ENCODE peak calls at places on chromosome 17, in four cellular contexts. Q, F, V and H are unnamed samples.

GRCh38 chr17:40341808-40342574 is 22.5 kb downstream of the GJD3 start:
- DNase-seq in Q (peak), V (peak), F (peak), H (peak)

GRCh38 chr17:77308768-77309726 is 168.3 kb downstream of the SEC14L1 start:
- DNase-seq in Q (no peak), F (no peak), V (peak), H (no peak)

GRCh38 chr17:59420901-59421300 is 89.4 kb downstream of the YPEL2 start:
- DNase-seq in V (no peak), Q (no peak), F (no peak), H (no peak)

GRCh38 chr17:22409160-22409751 is 716.9 kb downstream of the KCNJ18 start:
- DNase-seq in F (no peak), V (no peak), Q (no peak), H (no peak)

GRCh38 chr17:59366773-59367656 is 35.6 kb downstream of the YPEL2 start:
- DNase-seq in F (peak), V (peak), Q (peak), H (no peak)

GRCh38 chr17:39209317-39210092 is 9.4 kb downstream of the RPL19 start:
- DNase-seq in V (peak), Q (peak), F (peak), H (peak)

GRCh38 chr17:42484304-42484703 is 25.6 kb downstream of the ATP6V0A1 start:
- DNase-seq in Q (peak), V (no peak), F (no peak), H (no peak)

GRCh38 chr17:38460082-38460715 is 31.9 kb downstream of the ARHGAP23 start:
- DNase-seq in V (no peak), Q (no peak), F (no peak), H (no peak)

GRCh38 chr17:4543557-4544026 is 11.6 kb downstream of the MYBBP1A start:
- DNase-seq in V (no peak), Q (no peak), F (no peak), H (no peak)

GRCh38 chr17:13638855-13639458 is 37.2 kb upstream of the HS3ST3A1 start:
- DNase-seq in V (peak), F (no peak), Q (no peak), H (no peak)

DNA sequence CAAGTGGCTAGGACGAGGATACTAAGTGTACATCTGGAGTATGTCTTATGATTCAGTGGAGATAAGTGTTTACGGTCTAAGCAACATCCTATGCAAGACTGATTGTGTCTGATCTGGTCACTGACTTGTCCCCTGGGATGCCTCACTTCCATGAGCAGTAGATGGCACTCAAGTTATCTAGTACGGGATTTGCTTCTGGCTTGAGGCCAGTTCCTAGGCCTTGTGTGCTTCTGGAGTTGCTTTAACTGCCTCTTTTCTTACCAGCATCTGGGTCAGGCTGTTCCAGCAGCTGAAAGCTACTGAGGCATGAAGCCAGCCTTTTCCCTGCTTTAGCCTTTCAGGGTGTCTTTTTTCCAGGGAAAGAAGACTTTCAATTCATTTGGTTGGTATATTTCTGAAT is 23.0 kb downstream of the SUPT6H start:
- DNase-seq in F (peak), Q (peak), V (no peak), H (no peak)
- TF ChIP-seq CTCF in F (no peak), Q (peak), V (no peak), H (no peak)

GRCh38 chr17:46877466-46877865 is 26.1 kb downstream of the WNT9B start:
- DNase-seq in F (no peak), V (no peak), Q (no peak), H (no peak)

GRCh38 chr17:46874906-46875305 is 23.5 kb downstream of the WNT9B start:
- DNase-seq in V (no peak), Q (no peak), F (no peak), H (no peak)

GRCh38 chr17:46875849-46876352 is 24.5 kb downstream of the WNT9B start:
- DNase-seq in V (no peak), F (no peak), Q (no peak), H (no peak)

GRCh38 chr17:46876926-46877325 is 25.5 kb downstream of the WNT9B start:
- DNase-seq in Q (no peak), F (no peak), V (no peak), H (no peak)

GRCh38 chr17:46876353-46876887 is 25.0 kb downstream of the WNT9B start:
- DNase-seq in V (no peak), F (no peak), Q (peak), H (no peak)
- TF ChIP-seq CTCF in V (peak), F (no peak), Q (peak), H (peak)

GRCh38 chr17:29616300-29617048 is 6.2 kb downstream of the CORO6 start:
- DNase-seq in Q (no peak), V (no peak), F (no peak), H (no peak)
- TF ChIP-seq CTCF in Q (no peak), V (no peak), F (no peak), H (no peak)

GRCh38 chr17:75064040-75064439 is 17.0 kb downstream of the KCTD2 start:
- DNase-seq in V (no peak), F (no peak), Q (no peak), H (no peak)

GRCh38 chr17:75065562-75066151 is 18.6 kb downstream of the KCTD2 start:
- DNase-seq in Q (no peak), V (peak), F (no peak), H (peak)

GRCh38 chr17:75063626-75064025 is 16.6 kb downstream of the KCTD2 start:
- DNase-seq in V (no peak), Q (no peak), F (no peak), H (no peak)

GRCh38 chr17:75064460-75064859 is 17.4 kb downstream of the KCTD2 start:
- DNase-seq in Q (no peak), F (no peak), V (no peak), H (peak)

GRCh38 chr17:75064867-75065561 is 18.0 kb downstream of the KCTD2 start:
- DNase-seq in F (no peak), V (no peak), Q (no peak), H (no peak)
- TF ChIP-seq CTCF in F (no peak), V (no peak), Q (no peak), H (no peak)

DNA sequence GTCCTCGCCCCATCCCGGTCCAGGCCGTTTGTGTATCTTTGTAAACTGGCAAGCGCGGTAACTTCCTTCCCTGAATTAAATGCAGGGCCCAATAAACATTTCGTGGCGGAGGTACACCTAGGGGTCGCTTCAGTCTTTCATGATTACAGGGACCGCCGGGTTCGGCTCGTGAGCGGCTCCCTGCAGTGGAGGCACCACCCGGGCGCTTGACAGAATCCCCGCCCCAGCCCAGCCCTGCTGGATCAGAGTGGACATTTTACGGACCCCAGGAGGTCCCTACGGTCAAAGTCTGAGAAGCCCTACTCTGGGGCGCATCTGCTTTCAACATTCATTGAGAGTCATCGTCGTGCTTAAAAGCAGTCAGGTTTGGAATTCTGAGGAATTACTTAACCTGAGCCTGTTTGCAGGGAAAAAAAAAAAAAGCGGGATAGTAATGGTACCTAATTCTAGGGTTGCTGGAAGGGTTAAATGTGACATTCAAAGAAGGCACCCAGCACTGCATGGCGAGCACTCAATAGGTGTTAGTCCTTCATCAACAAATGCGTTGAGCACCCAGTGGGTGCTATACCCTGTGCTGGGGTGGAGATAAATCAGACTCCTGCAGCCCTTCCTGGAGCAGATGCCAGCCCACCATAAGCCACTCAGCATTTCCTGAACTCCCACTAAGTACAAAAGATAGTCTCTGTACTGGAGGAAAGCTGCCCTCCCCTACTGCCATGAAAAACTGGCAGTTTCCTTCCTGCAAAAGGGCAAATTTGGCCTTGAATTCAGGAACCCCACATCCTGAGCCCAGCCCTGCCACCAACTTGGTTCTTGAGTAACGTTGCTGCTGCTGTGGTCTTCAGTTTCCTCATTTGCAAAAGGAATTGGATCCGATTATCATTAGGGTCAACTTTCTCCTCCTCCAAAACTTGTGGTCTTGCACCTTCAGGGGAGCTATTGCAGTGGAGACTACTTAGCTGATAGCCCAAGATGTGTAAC is 658 bp upstream of the DUSP3 start:
- DNase-seq in V (no peak), Q (no peak), F (no peak), H (no peak)
- TF ChIP-seq CTCF in V (peak), Q (peak), F (no peak), H (no peak)

GRCh38 chr17:50078430-50078829 is 16.7 kb upstream of the PDK2 start:
- DNase-seq in Q (no peak), F (no peak), V (no peak), H (no peak)

GRCh38 chr17:50081757-50082156 is 13.4 kb upstream of the PDK2 start:
- DNase-seq in F (no peak), V (no peak), Q (no peak), H (no peak)

GRCh38 chr17:50080827-50081226 is 14.3 kb upstream of the PDK2 start:
- DNase-seq in F (no peak), Q (peak), V (no peak), H (no peak)

GRCh38 chr17:50080096-50080480 is 15.1 kb upstream of the PDK2 start:
- DNase-seq in F (no peak), Q (no peak), V (no peak), H (no peak)

DNA sequence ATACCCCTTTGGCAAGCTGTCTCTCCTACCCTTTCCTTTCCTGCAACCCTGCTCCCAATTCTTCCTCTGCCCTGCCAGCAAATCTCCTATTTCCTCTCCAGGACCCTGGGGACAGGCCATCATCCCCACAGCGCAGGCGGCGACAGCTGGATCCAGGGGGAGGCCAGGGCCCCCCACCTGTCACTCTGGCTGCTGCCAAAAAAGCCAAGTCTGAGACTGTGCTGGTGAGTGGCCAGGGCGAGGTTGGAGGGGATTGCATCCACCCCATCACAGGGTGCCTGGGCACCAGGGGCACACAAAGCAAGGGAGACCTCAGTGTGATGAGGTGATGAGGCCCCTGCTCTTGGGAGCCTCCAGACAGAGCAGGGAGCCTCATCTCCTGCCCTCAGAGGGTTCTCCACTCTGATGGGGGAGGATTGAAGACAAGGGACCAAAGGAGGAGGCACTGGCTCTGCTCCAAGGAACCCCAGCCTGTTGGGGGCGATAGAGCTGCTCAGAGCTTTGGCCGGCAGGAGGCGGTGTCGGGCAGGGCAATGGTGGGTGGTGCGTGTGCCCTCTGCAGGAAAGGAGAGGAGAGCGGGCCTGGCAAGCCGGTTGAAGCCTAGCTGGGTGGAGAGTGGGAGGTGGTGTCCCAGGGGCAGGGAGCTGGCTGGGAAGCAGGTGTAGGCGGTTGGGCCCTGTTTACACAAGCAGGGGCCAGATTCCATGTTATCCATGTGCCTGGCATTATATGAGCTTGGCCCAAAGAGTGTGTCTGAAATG is 15.6 kb upstream of the PDK2 start:
- DNase-seq in Q (peak), F (peak), V (peak), H (peak)
- TF ChIP-seq CTCF in Q (peak), F (no peak), V (peak), H (peak)

GRCh38 chr17:14780116-14780515 is 479.2 kb downstream of the HS3ST3B1 start:
- DNase-seq in V (no peak), F (no peak), Q (no peak), H (no peak)
- TF ChIP-seq CTCF in V (no peak), F (no peak), Q (no peak), H (no peak)

GRCh38 chr17:78345791-78346494 is 13.9 kb downstream of the SOCS3 start:
- DNase-seq in V (no peak), Q (no peak), F (no peak), H (no peak)
- TF ChIP-seq CTCF in V (no peak), Q (no peak), F (no peak), H (no peak)

GRCh38 chr17:81712468-81713003 is 452 bp downstream of the SLC25A10 start:
- DNase-seq in F (no peak), V (peak), Q (peak), H (peak)
- TF ChIP-seq CTCF in F (no peak), V (peak), Q (no peak), H (peak)